ENCODE peak calls at places on chromosome 6, in four cellular contexts. D, X, Y and L are unnamed samples.

GRCh38 chr6:98944598-98945011 is 3.1 kb downstream of the FBXL4 start:
- DNase-seq in D (no peak), X (no peak), Y (no peak), L (no peak)

GRCh38 chr6:153959281-153959680 is 79.8 kb upstream of the OPRM1 start:
- DNase-seq in D (no peak), X (no peak), Y (no peak), L (no peak)

GRCh38 chr6:23659125-23659524 is 466.9 kb upstream of the NRSN1 start:
- DNase-seq in D (peak; percentile 68), X (no peak), Y (no peak), L (no peak)

GRCh38 chr6:123604067-123604466 is 32.7 kb downstream of the TRDN start:
- DNase-seq in D (peak; percentile 27), X (no peak), Y (no peak), L (no peak)

GRCh38 chr6:10210052-10210451 is 204.8 kb downstream of the TFAP2A start:
- DNase-seq in D (no peak), X (no peak), Y (no peak), L (no peak)

GRCh38 chr6:131368077-131368911 is 204.7 kb upstream of the ARG1 start:
- DNase-seq in D (no peak), X (no peak), Y (peak; percentile 38), L (no peak)

GRCh38 chr6:68039641-68040311 is 595.3 kb upstream of the ADGRB3 start:
- DNase-seq in D (no peak), X (no peak), Y (no peak), L (no peak)

GRCh38 chr6:33905081-33905609 is 101.3 kb upstream of the MLN start:
- DNase-seq in D (no peak), X (peak; percentile 78), Y (no peak), L (peak; percentile 61)

GRCh38 chr6:31620586-31621319 is at the start of gene PRRC2A:
- DNase-seq in D (peak; percentile 92), X (peak; percentile 98), Y (peak; percentile 98), L (peak; percentile 85)

GRCh38 chr6:148678682-148679081 is 68.1 kb upstream of the UST start:
- DNase-seq in D (no peak), X (no peak), Y (no peak), L (no peak)

GRCh38 chr6:35764238-35764896 is 12.0 kb upstream of the CLPSL2 start:
- DNase-seq in D (no peak), X (no peak), Y (no peak), L (no peak)

GRCh38 chr6:157606516-157606915 is 216.5 kb upstream of the SNX9 start:
- DNase-seq in D (no peak), X (no peak), Y (no peak), L (no peak)

GRCh38 chr6:48194596-48195295 is 83.7 kb upstream of the PTCHD4 start:
- DNase-seq in D (no peak), X (no peak), Y (no peak), L (no peak)

GRCh38 chr6:41634657-41635056 is 3.6 kb upstream of the MDFI start:
- DNase-seq in D (no peak), X (peak; percentile 60), Y (no peak), L (no peak)

DNA sequence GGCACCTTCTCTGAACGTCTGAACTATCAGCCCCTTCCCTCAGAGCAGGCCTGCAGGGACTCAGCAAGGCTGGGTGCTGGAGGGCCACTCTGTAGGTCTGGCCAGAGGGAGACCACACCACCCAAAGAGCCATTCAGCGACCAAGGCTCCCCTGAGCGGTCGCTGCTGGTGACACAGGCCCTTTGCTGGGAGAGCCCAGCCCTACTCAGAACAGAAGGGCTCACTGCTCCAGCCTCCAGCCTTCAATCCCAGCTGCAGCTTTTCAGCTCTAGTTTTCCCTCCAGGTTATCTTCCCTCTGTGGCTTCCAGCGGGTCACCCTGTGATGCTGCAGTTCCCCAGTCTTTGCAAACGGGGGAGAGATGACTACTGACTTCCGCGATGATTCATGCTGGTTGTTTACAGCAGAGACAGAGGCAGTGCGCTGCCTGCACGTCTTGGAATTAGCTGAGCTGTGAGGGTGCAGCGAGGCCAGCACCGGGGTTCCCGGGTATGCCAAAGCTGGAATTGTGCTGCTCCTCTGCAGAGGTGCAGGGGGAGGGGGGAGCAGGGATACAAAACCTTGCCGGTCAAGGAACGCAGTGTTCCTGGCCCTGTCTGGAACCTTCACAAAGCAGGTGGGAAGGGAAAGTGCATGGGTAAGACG is 161.4 kb downstream of the LY86 start:
- DNase-seq in D (peak; percentile 88), X (no peak), Y (no peak), L (peak; percentile 27)
- TF ChIP-seq CTCF in D (peak; percentile 44), X (no peak), Y (no peak), L (no peak)

DNA sequence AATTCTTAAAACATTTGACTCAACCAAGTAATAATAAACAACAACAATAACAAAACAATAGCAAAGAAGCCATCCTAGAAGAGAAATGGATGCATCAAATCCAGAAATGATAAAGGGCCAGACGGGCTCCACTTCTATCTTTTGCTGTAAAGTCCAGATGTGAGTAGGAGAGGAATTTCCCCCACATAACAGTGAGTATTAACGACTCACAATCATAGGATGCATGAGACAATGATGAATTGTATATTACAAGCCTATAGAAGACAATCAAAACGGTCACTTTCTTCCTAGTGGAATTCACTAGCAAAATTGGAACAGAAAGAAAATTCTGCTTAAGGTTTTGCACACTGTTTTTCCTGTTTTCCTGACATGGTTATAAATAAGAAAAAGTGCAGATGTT is 97.0 kb upstream of the PREP start:
- DNase-seq in D (no peak), X (no peak), Y (no peak), L (no peak)
- TF ChIP-seq CTCF in D (no peak), X (no peak), Y (no peak), L (no peak)

GRCh38 chr6:130148181-130148580 is 74.6 kb downstream of the SAMD3 start:
- DNase-seq in D (no peak), X (no peak), Y (no peak), L (peak; percentile 32)
- TF ChIP-seq CTCF in D (peak; percentile 27), X (no peak), Y (peak; percentile 24), L (peak; percentile 13)

GRCh38 chr6:133955136-133955576 is 2.1 kb downstream of the TBPL1 start:
- DNase-seq in D (no peak), X (no peak), Y (no peak), L (no peak)

GRCh38 chr6:133951227-133951626 is 1.8 kb upstream of the TBPL1 start:
- DNase-seq in D (no peak), X (no peak), Y (no peak), L (no peak)

GRCh38 chr6:133952815-133953633 is at the start of gene TBPL1:
- DNase-seq in D (peak; percentile 95), X (peak; percentile 97), Y (peak; percentile 94), L (peak; percentile 96)

GRCh38 chr6:133953634-133954415 is 801 bp downstream of the TBPL1 start:
- DNase-seq in D (peak; percentile 11), X (no peak), Y (no peak), L (peak; percentile 13)

GRCh38 chr6:133951881-133952814 is 876 bp upstream of the TBPL1 start:
- DNase-seq in D (peak; percentile 64), X (peak; percentile 90), Y (peak; percentile 80), L (peak; percentile 71)
- TF ChIP-seq CTCF in D (peak; percentile 19), X (peak; percentile 52), Y (no peak), L (peak; percentile 56)

GRCh38 chr6:84756466-84756865 is 7.9 kb downstream of the TBX18 start:
- DNase-seq in D (no peak), X (no peak), Y (no peak), L (no peak)

GRCh38 chr6:84753173-84753572 is 11.2 kb downstream of the TBX18 start:
- DNase-seq in D (no peak), X (no peak), Y (no peak), L (no peak)

GRCh38 chr6:84749181-84749580 is 15.2 kb downstream of the TBX18 start:
- DNase-seq in D (no peak), X (no peak), Y (no peak), L (no peak)

GRCh38 chr6:84748331-84748730 is 16.1 kb downstream of the TBX18 start:
- DNase-seq in D (no peak), X (no peak), Y (no peak), L (no peak)

DNA sequence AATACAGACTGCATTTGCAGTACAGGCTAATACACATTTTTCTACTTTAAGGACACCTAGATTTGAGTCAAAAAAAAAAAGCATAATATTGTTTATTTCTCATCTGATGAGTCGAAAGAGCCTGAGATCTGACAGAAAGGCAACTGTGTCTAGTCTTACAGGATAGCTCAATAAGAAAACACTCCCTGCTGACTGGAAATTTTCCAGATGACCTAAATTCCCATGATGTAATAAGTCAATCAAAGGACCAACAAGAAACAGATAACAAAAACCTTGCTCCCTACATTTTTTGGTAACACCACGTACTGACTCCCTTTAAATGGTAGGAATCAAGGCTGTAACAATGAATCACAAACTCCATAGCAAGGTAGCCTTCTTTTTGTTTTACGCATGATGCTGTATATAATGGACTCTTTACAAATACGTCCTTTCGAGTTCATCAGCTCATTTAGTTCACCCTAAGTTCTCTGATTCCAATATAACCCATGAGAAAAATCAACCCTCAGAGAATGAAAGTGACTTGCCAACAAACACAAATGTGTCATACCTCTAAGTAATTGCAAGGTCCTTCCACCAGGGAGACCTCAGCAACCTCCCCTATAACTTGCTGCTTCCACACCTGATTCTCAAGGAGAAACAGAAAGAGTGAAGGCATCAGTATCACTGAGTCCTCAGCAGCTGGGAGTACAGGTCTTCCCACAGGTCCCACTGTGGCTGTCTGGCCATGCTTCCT is 12.1 kb downstream of the TBX18 start:
- DNase-seq in D (no peak), X (no peak), Y (no peak), L (no peak)
- TF ChIP-seq CTCF in D (no peak), X (no peak), Y (no peak), L (no peak)

DNA sequence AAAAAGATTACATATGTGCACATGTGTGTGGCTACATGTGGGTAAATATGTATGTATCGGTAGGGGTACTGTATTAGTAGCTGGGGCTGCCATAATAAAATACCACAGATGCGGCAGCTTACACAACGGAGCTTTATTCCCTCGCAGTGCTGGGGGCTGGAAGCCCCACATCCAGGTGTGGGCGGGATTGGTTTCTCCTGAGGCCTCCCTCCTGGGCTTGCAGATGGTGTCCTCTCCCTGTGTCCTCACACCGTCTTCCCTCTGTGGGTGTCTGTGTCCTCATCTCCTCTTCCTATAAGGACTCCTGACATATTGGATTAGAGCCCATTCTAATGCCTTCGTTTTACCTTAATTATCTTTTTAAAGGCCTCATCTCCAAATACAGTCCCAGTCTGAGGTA is 97.7 kb downstream of the LY86 start:
- DNase-seq in D (peak; percentile 91), X (no peak), Y (no peak), L (no peak)
- TF ChIP-seq CTCF in D (no peak), X (no peak), Y (no peak), L (no peak)